ENCODE peak calls at places on chromosomes 1 and 21, in five cellular contexts. K is HFF-Myc, Q is endothelial cell of umbilical vein, E is cardiac fibroblast, G is right lobe of liver. C is an unnamed sample.

GRCh38 chr1:65959896-65960295 is 167.2 kb downstream of the PDE4B start:
- DNase-seq in K (no peak), G (no peak), E (peak), Q (peak), C (no peak)

GRCh38 chr1:201026746-201027145 is 3.2 kb upstream of the KIF21B start:
- DNase-seq in Q (no peak), G (no peak), E (no peak), K (no peak), C (no peak)

GRCh38 chr1:208515123-208515522 is 270.9 kb upstream of the PLXNA2 start:
- DNase-seq in E (no peak), G (no peak), Q (no peak), K (no peak), C (no peak)

GRCh38 chr1:203364013-203364730 is 13.2 kb upstream of the FMOD start:
- DNase-seq in E (peak), K (no peak), G (no peak), Q (no peak), C (no peak)

GRCh38 chr1:166811691-166812090 is 27.6 kb upstream of the POGK start:
- DNase-seq in E (peak), Q (no peak), K (no peak), G (no peak), C (no peak)

GRCh38 chr21:22476726-22477646 is 1478.8 kb downstream of the NCAM2 start:
- DNase-seq in E (no peak), K (no peak), Q (no peak), G (no peak), C (no peak)

GRCh38 chr1:63797056-63797726 is 23.4 kb downstream of the ROR1 start:
- DNase-seq in G (no peak), K (no peak), Q (no peak), E (no peak), C (no peak)

GRCh38 chr1:16191309-16191708 is 21.1 kb downstream of the ARHGEF19 start:
- DNase-seq in K (no peak), G (no peak), Q (no peak), E (no peak), C (no peak)

GRCh38 chr1:200487650-200488049 is 77.8 kb upstream of the ZNF281 start:
- DNase-seq in Q (peak), E (peak), K (peak), G (no peak), C (no peak)

GRCh38 chr1:197199923-197200467 is 53.5 kb upstream of the ASPM start:
- DNase-seq in G (no peak), E (peak), Q (no peak), K (no peak), C (no peak)

GRCh38 chr1:7117599-7118281 is 332.5 kb downstream of the CAMTA1 start:
- DNase-seq in E (peak), Q (no peak), K (peak), G (no peak), C (peak)

GRCh38 chr21:28971171-28971570 is 21.5 kb downstream of the LTN1 start:
- DNase-seq in G (no peak), E (peak), Q (no peak), K (no peak), C (no peak)

GRCh38 chr1:26220199-26220912 is 13.6 kb upstream of the CEP85 start:
- DNase-seq in E (no peak), Q (no peak), G (no peak), K (no peak), C (no peak)

GRCh38 chr1:86517336-86517735 is 29.5 kb upstream of the CLCA4 start:
- DNase-seq in Q (no peak), G (no peak), K (no peak), E (no peak), C (no peak)

GRCh38 chr1:54405894-54406293 is 300 bp downstream of the SSBP3 start:
- DNase-seq in Q (no peak), E (no peak), G (peak), K (no peak), C (no peak)

GRCh38 chr1:54407957-54408700 is 1.9 kb upstream of the SSBP3 start:
- DNase-seq in E (peak), K (peak), Q (peak), G (no peak), C (no peak)

GRCh38 chr1:54404939-54405880 is 984 bp downstream of the SSBP3 start:
- DNase-seq in K (no peak), E (no peak), G (peak), Q (peak), C (no peak)

GRCh38 chr1:54407201-54407956 is 1.2 kb upstream of the SSBP3 start:
- DNase-seq in Q (peak), K (peak), E (peak), G (peak), C (peak)

GRCh38 chr1:54406339-54407181 is at the start of gene SSBP3:
- DNase-seq in G (peak), Q (peak), E (peak), K (peak), C (peak)
- TF ChIP-seq CTCF in G (no peak), Q (no peak), E (no peak), K (no peak), C (no peak)

DNA sequence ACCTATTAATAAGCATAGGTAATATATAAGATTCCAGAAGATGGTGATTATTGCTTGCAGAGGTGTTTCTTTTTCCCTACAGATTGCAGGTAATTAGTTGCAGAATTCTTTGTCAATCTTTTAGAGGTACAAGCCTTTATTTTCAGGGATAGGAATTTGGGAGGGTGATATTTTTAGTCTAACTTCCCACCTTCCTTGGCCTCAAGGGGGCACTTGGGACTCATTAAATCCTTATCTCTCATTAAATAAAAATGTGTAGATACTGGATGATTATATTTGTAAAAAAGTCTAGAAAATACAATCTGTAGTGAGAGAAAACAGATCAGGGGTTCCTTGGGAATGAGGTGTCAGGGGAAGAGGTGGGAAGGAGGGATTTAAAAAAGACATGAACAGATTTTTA is 179.2 kb downstream of the PATJ start:
- DNase-seq in G (no peak), E (no peak), K (no peak), Q (no peak), C (no peak)
- TF ChIP-seq CTCF in G (no peak), E (peak), K (peak), Q (no peak), C (peak)

DNA sequence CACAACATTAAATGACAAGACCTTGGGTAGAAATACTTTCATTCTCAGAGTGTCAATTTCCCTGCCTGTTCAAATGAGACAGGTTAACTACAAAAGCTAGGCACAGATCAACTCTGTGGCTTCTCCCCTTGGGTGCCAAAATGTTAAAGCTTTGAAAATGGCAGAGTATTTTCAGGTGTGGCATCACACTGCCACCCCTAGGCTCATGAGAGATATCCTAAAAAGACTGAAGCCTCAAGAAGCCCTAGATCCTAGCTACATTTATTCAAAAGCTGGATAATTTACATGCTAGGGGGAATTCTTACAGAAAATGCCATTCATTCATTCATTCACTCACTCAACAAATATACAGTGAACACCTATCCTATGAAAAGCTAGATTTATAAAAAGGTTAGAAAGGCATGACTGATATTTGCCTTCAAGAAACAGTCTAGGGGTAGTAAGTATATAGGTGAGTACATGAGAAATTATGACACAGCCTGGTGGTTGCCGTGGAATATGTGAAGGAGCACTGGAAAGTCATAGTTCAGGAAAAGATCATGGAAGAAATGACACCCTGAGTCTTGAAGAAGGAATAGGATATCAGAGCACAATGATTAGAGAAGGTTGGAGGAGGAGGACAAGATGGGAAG is 15.9 kb upstream of the RAB4A start:
- DNase-seq in E (peak), K (no peak), G (no peak), Q (no peak), C (no peak)
- TF ChIP-seq CTCF in E (peak), K (no peak), G (peak), Q (no peak), C (peak)

GRCh38 chr1:226083303-226084101 is 21.0 kb downstream of the H3-3A start:
- DNase-seq in Q (peak), E (peak), K (no peak), G (peak), C (peak)

GRCh38 chr1:226086776-226087175 is 24.3 kb downstream of the H3-3A start:
- DNase-seq in K (no peak), Q (no peak), E (no peak), G (no peak), C (no peak)

GRCh38 chr1:226082587-226082917 is 20.0 kb downstream of the H3-3A start:
- DNase-seq in G (no peak), E (no peak), Q (no peak), K (no peak), C (no peak)

GRCh38 chr1:226082959-226083302 is 20.4 kb downstream of the H3-3A start:
- DNase-seq in G (peak), Q (peak), K (no peak), E (peak), C (no peak)

GRCh38 chr1:226085675-226086074 is 23.2 kb downstream of the H3-3A start:
- DNase-seq in G (no peak), E (no peak), K (no peak), Q (no peak), C (no peak)
- TF ChIP-seq CTCF in G (no peak), E (no peak), K (no peak), Q (no peak), C (no peak)

GRCh38 chr1:71717186-71717585 is 565.2 kb downstream of the NEGR1 start:
- DNase-seq in K (no peak), G (no peak), E (no peak), Q (no peak), C (no peak)

GRCh38 chr1:71719330-71719729 is 563.0 kb downstream of the NEGR1 start:
- DNase-seq in Q (no peak), E (no peak), G (no peak), K (no peak), C (no peak)

GRCh38 chr1:71721532-71721931 is 560.8 kb downstream of the NEGR1 start:
- DNase-seq in G (no peak), K (no peak), Q (no peak), E (no peak), C (no peak)
- TF ChIP-seq CTCF in G (no peak), K (no peak), Q (no peak), E (no peak), C (no peak)

GRCh38 chr1:47174621-47175020 is 15.2 kb downstream of the PDZK1IP1 start:
- DNase-seq in Q (no peak), E (no peak), K (no peak), G (no peak), C (no peak)

GRCh38 chr1:47172782-47173181 is 17.1 kb downstream of the PDZK1IP1 start:
- DNase-seq in Q (no peak), K (no peak), E (no peak), G (no peak), C (no peak)

GRCh38 chr1:47178020-47178419 is 11.8 kb downstream of the PDZK1IP1 start:
- DNase-seq in K (no peak), G (no peak), E (no peak), Q (no peak), C (no peak)

GRCh38 chr1:47178665-47179022 is 11.2 kb downstream of the PDZK1IP1 start:
- DNase-seq in G (no peak), K (no peak), E (no peak), Q (no peak), C (no peak)

DNA sequence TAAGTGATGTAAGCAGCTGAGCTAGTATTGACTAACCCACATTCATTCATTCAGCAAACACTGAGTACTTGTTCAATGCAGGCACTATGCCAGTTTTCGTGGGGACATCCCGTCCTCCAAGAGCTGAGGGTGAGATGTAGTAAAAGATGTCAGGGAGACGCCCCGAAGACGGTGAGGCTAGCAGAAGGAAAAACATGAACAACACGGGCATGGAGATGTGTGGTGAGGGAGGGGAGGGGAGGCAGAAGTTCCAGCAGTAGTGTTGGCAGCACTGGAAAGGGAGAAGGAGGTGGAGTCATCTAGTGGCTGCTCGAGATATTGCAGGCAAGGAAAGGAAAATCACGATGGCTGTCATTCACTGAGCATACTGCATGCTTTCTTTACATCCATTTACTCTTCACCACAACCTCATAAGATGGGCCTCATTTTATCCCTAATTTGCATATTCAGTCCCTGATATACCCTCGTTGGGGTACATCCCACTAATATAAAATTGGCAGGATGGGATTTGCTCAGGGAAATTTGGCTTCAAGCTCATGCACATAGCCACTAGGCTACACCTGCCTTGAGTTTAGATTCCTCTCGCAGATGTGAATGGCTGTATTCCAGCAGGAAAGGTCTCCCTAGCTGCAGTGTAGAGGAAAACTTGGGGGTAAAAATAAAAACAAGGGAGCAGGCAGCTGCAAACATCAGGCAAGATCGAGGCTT is 14.5 kb downstream of the PDZK1IP1 start:
- DNase-seq in Q (peak), K (no peak), E (peak), G (no peak), C (no peak)
- TF ChIP-seq CTCF in Q (peak), K (peak), E (peak), G (peak), C (peak)

GRCh38 chr1:151193304-151193703 is 3.3 kb upstream of the VPS72 start:
- DNase-seq in G (no peak), E (no peak), Q (no peak), K (no peak), C (no peak)

GRCh38 chr1:151193856-151194255 is 3.9 kb upstream of the VPS72 start:
- DNase-seq in Q (no peak), K (no peak), G (no peak), E (no peak), C (no peak)

GRCh38 chr1:151192047-151192446 is 2.0 kb upstream of the VPS72 start:
- DNase-seq in K (no peak), Q (no peak), G (no peak), E (no peak), C (no peak)

GRCh38 chr1:151187205-151187604 is 2.8 kb downstream of the VPS72 start:
- DNase-seq in K (no peak), Q (no peak), E (no peak), G (no peak), C (no peak)

GRCh38 chr1:151189638-151190445 is at the start of gene VPS72:
- DNase-seq in K (peak), G (peak), Q (peak), E (peak), C (peak)
- TF ChIP-seq CTCF in K (no peak), G (no peak), Q (no peak), E (no peak), C (no peak)

C was measured in AG09319.